ENCODE peak calls at places on chromosomes 3 and 15, in five cellular contexts. Q is ovary, A is breast epithelium, K is WERI-Rb-1, Z is heart right ventricle. S is an unnamed sample.
A peak's percentile ranks its signal among the peaks of the same experiment; 100 is the strongest.

GRCh38 chr15:65337436-65338070 is 33.1 kb downstream of the RNU5B-1 start:
- DNase-seq in Q (no peak), A (no peak), K (peak; percentile 39), Z (no peak), S (no peak)

GRCh38 chr15:82958638-82959037 is 6.1 kb upstream of the HOMER2 start:
- DNase-seq in Q (no peak), A (no peak), K (no peak), Z (no peak), S (no peak)

GRCh38 chr15:75904241-75904631 is 558 bp downstream of the FBXO22 start:
- DNase-seq in Q (no peak), A (peak; percentile 18), K (peak; percentile 48), Z (peak; percentile 21), S (peak; percentile 29)

GRCh38 chr3:64627042-64627441 is 60.8 kb downstream of the ADAMTS9 start:
- DNase-seq in Q (no peak), A (no peak), K (no peak), Z (no peak), S (no peak)

GRCh38 chr3:33046521-33046920 is 50.4 kb downstream of the GLB1 start:
- DNase-seq in Q (no peak), A (no peak), K (no peak), Z (no peak), S (no peak)

GRCh38 chr15:68113273-68113672 is 59.2 kb downstream of the PIAS1 start:
- DNase-seq in Q (no peak), A (no peak), K (no peak), Z (no peak), S (no peak)

GRCh38 chr15:64883097-64883581 is 28.6 kb upstream of the ANKDD1A start:
- DNase-seq in Q (no peak), A (no peak), K (no peak), Z (no peak), S (no peak)

GRCh38 chr3:87076951-87077350 is 86.0 kb upstream of the VGLL3 start:
- DNase-seq in Q (no peak), A (no peak), K (no peak), Z (no peak), S (no peak)

GRCh38 chr15:59522988-59523461 is 85.0 kb downstream of the FAM81A start:
- DNase-seq in Q (no peak), A (no peak), K (no peak), Z (no peak), S (no peak)

GRCh38 chr3:14505803-14506500 is 34.2 kb downstream of the GRIP2 start:
- DNase-seq in Q (no peak), A (no peak), K (peak; percentile 6), Z (no peak), S (no peak)

GRCh38 chr3:11534011-11534782 is 109.5 kb downstream of the VGLL4 start:
- DNase-seq in Q (peak; percentile 49), A (peak; percentile 51), K (no peak), Z (no peak), S (no peak)

GRCh38 chr15:66619152-66619903 is 53.5 kb upstream of the LCTL start:
- DNase-seq in Q (peak; percentile 77), A (peak; percentile 66), K (peak; percentile 72), Z (peak; percentile 78), S (peak; percentile 77)

GRCh38 chr3:185498503-185499396 is at the start of gene TMEM41A:
- DNase-seq in Q (peak; percentile 94), A (peak; percentile 89), K (peak; percentile 95), Z (peak; percentile 95), S (peak; percentile 95)

GRCh38 chr3:185507883-185508282 is 9.0 kb upstream of the TMEM41A start:
- DNase-seq in Q (no peak), A (no peak), K (no peak), Z (no peak), S (no peak)

GRCh38 chr3:185502987-185503386 is 4.2 kb upstream of the TMEM41A start:
- DNase-seq in Q (no peak), A (no peak), K (no peak), Z (peak; percentile 27), S (no peak)

GRCh38 chr3:185504636-185505035 is 5.8 kb upstream of the TMEM41A start:
- DNase-seq in Q (no peak), A (no peak), K (no peak), Z (no peak), S (no peak)

DNA sequence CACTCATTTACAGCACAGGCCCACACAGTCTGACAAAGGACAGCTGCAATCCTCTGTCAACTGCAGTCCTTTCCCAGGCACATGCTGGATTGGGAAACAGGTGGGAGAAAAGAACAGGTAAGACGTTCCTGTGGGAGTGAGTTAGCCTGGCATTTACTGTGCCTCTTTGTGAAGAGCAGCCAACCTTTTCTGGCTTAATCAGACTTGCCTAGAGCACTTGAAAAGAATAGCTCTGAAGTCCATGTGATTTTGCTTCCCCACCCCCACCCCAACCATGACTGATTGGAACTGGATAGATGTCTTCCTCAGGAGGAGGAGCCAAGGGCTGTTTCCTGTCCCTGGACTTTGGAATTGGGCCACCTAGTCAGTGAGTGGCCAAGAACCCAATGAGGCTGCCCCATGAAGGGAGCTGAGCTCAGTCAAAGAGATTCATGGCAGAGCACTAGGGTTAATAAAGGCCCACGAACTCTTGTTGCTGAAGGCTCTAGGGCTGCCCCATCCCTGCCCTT is 4.7 kb upstream of the TMEM41A start:
- DNase-seq in Q (no peak), A (peak; percentile 35), K (no peak), Z (no peak), S (no peak)
- H3K36me3 ChIP-seq in Q (no peaks in the 10 kb centered on the region), A (no peaks in the 10 kb centered on the region), K (no peaks in the 10 kb centered on the region), Z (no peaks in the 10 kb centered on the region), S (peaks cover 2% of the 10 kb centered on the region)

GRCh38 chr3:46918202-46918601 is 40.7 kb downstream of the PTH1R start:
- DNase-seq in Q (no peak), A (no peak), K (no peak), Z (no peak), S (no peak)
- H3K36me3 ChIP-seq in Q (no peaks in the 10 kb centered on the region), A (no peaks in the 10 kb centered on the region), K (peaks cover 65% of the 10 kb centered on the region), Z (no peaks in the 10 kb centered on the region), S (peaks cover 10% of the 10 kb centered on the region)

GRCh38 chr3:42875325-42876151 is at the start of gene CYP8B1:
- DNase-seq in Q (no peak), A (no peak), K (no peak), Z (no peak), S (no peak)
- H3K36me3 ChIP-seq in Q (no peaks in the 10 kb centered on the region), A (no peaks in the 10 kb centered on the region), K (no peaks in the 10 kb centered on the region), Z (no peaks in the 10 kb centered on the region), S (no peaks in the 10 kb centered on the region)

GRCh38 chr3:172259191-172259590 is 189.1 kb downstream of the GHSR start:
- DNase-seq in Q (peak; percentile 43), A (no peak), K (no peak), Z (no peak), S (no peak)

GRCh38 chr3:172257638-172258400 is 190.4 kb downstream of the GHSR start:
- DNase-seq in Q (no peak), A (no peak), K (no peak), Z (no peak), S (no peak)

GRCh38 chr3:172260381-172260780 is 187.9 kb downstream of the GHSR start:
- DNase-seq in Q (no peak), A (no peak), K (no peak), Z (no peak), S (no peak)

GRCh38 chr3:172259726-172260248 is 188.5 kb downstream of the GHSR start:
- DNase-seq in Q (no peak), A (no peak), K (no peak), Z (no peak), S (no peak)

DNA sequence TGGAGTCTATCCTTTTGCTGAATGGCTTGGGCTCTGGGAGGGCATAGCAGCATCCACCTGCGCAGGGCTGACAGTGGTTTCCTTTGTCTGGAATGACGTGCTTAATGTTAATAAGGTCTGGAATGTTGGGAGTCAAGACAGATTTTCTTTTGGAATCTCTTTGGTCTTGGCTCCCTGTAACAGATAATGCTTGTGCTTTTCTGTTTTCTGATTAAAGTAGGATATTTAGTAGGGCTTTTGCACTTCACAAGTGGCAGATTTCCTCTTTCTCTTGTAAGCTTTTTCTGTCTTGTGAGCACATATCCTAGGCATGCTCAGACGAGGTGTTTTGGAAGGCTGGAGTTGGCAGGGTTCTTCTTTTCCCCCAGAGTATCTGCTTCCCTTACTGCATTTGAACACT is 189.6 kb downstream of the GHSR start:
- DNase-seq in Q (no peak), A (peak; percentile 57), K (no peak), Z (no peak), S (no peak)
- H3K36me3 ChIP-seq in Q (no peaks in the 10 kb centered on the region), A (no peaks in the 10 kb centered on the region), K (no peaks in the 10 kb centered on the region), Z (no peaks in the 10 kb centered on the region), S (peaks cover 11% of the 10 kb centered on the region)

DNA sequence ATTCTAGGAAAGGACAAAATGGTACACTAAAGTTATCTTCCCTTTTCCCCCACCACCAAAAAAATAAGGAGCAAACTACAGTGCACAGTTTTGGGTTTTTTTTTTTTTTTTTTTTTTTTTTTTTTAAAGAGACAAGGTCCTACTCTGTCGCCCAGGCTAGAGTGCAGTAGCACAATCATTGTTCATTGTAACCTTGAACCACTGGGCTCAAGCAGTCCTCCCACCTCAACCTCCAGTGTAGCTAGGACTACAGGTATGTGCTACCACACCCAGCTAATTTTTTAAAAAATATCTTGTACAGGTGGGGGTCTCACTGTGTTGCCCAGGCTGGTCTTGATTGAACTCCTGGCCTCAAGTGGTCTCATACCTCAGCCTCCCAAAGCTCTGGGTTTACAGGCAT is 14.9 kb downstream of the SETD5 start:
- DNase-seq in Q (no peak), A (no peak), K (no peak), Z (no peak), S (no peak)
- H3K36me3 ChIP-seq in Q (no peaks in the 10 kb centered on the region), A (no peaks in the 10 kb centered on the region), K (peaks cover 31% of the 10 kb centered on the region), Z (no peaks in the 10 kb centered on the region), S (no peaks in the 10 kb centered on the region)

DNA sequence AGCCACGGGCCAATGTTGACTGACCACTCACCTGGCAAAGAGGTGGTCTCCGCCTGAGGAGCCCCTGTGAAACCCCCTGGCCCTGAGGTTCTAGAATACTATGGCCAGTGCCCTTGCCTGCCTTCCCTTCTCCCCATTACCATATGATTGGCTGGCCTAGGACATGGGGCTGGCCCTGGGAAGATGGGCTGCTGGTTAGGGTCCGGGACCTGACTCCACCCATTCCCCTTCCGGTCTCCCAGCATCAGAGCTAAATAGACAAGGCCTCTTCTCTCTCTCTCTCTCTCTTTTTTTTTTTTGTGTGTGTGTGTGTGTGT is 3.8 kb downstream of the CSK start:
- DNase-seq in Q (no peak), A (no peak), K (no peak), Z (no peak), S (no peak)
- H3K36me3 ChIP-seq in Q (no peaks in the 10 kb centered on the region), A (no peaks in the 10 kb centered on the region), K (peaks cover 40% of the 10 kb centered on the region), Z (no peaks in the 10 kb centered on the region), S (peaks cover 4% of the 10 kb centered on the region)

DNA sequence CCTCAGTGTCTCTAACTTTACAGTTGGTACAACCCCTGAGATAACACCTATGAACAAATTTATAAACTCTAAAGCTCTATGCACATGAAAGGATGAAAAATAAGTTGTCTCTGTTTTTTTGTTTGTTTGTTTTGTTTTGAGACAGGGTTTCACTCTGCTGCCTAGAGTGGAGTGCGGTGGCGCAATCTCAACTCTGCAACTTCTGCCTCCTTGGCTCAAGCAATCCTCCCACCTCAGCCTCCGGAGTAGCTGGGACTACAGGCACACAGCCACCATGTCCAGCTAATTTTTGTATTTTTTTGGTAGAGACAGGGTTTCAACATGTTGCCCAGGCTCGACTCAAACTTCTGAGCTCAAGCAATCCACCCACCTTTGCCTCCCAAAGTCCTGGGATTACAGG is 31.3 kb upstream of the TOP2B start:
- DNase-seq in Q (no peak), A (no peak), K (no peak), Z (no peak), S (no peak)
- H3K36me3 ChIP-seq in Q (no peaks in the 10 kb centered on the region), A (no peaks in the 10 kb centered on the region), K (no peaks in the 10 kb centered on the region), Z (no peaks in the 10 kb centered on the region), S (no peaks in the 10 kb centered on the region)

DNA sequence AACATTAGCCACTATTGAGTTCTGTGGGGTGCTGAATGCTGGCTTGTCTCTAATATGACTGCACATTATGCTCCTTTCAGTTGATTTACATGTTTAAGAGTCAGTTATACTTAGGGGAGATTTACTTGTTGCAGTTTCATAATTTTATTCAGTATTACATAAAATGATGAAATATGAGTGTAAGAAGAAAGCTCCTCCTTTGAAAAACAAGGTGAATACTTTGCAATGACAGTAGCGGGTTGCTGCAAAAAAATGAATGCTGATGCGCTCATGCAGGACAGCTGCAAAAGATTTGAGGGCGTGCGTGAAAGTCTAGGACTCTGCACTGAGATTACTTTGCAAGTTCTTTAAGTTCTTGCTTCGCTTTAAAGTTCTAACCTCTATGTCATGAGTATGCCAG is 22.6 kb downstream of the SENP5 start:
- DNase-seq in Q (no peak), A (no peak), K (no peak), Z (no peak), S (no peak)
- H3K36me3 ChIP-seq in Q (no peaks in the 10 kb centered on the region), A (no peaks in the 10 kb centered on the region), K (no peaks in the 10 kb centered on the region), Z (no peaks in the 10 kb centered on the region), S (peaks cover 11% of the 10 kb centered on the region)